ENCODE peak calls at places on chromosomes 7 and 10, in ten cellular contexts. B, Z, C, X, H, L, N, J, E and V are unnamed samples.

GRCh38 chr7:130432886-130433285 is 7.9 kb downstream of the CEP41 start:
- DNase-seq in E (no peak), Z (no peak), C (peak; percentile 48), H (peak; percentile 63), L (peak; percentile 54), B (peak; percentile 64), N (peak; percentile 29), J (no peak), X (no peak), V (peak; percentile 24)

GRCh38 chr10:373516-374309 is 238.5 kb downstream of the ZMYND11 start:
- DNase-seq in L (peak; percentile 64), C (peak; percentile 41), J (no peak), N (peak; percentile 63), E (no peak), X (no peak), Z (no peak), B (peak; percentile 94), H (peak; percentile 31), V (peak; percentile 4)

GRCh38 chr10:7054915-7055314 is 355.9 kb downstream of the SFMBT2 start:
- DNase-seq in N (peak; percentile 24), B (no peak), L (peak; percentile 36), H (no peak), C (peak; percentile 55), X (peak; percentile 48), E (no peak), Z (peak; percentile 74), J (peak; percentile 10), V (peak; percentile 35)

GRCh38 chr7:23491502-23491901 is 21.2 kb upstream of the IGF2BP3 start:
- DNase-seq in E (no peak), L (no peak), N (no peak), B (no peak), J (no peak), X (no peak), C (no peak), Z (no peak), H (peak; percentile 26), V (no peak)

GRCh38 chr7:83096065-83096580 is 66.6 kb downstream of the PCLO start:
- DNase-seq in J (no peak), H (no peak), X (no peak), E (no peak), Z (no peak), B (peak; percentile 12), L (no peak), N (no peak), C (no peak), V (no peak)

GRCh38 chr10:63430091-63430998 is 35.4 kb downstream of the JMJD1C start:
- DNase-seq in C (peak; percentile 71), N (peak; percentile 74), H (peak; percentile 83), L (peak; percentile 78), Z (no peak), J (peak; percentile 3), B (peak; percentile 79), X (no peak), E (peak; percentile 15), V (peak; percentile 83)

GRCh38 chr7:140640727-140641531 is at the start of gene DENND2A:
- DNase-seq in L (peak; percentile 72), B (peak; percentile 44), E (no peak), N (peak; percentile 76), C (peak; percentile 75), X (no peak), J (no peak), Z (peak; percentile 90), H (peak; percentile 20), V (peak; percentile 48)

GRCh38 chr7:35411331-35411730 is 157.4 kb upstream of the TBX20 start:
- DNase-seq in Z (no peak), N (no peak), H (no peak), L (no peak), B (no peak), J (no peak), E (no peak), C (no peak), X (no peak), V (no peak)

GRCh38 chr7:114959931-114960330 is 38.0 kb downstream of the MDFIC start:
- DNase-seq in J (no peak), X (no peak), N (peak; percentile 52), C (peak; percentile 28), H (no peak), E (no peak), B (peak; percentile 42), L (no peak), Z (no peak), V (no peak)

GRCh38 chr10:58588673-58589265 is 76.1 kb downstream of the BICC1 start:
- DNase-seq in Z (peak; percentile 36), J (no peak), B (no peak), E (no peak), C (no peak), H (no peak), X (no peak), N (no peak), L (no peak), V (peak; percentile 58)

GRCh38 chr10:77229704-77230103 is 407.9 kb downstream of the KCNMA1 start:
- DNase-seq in J (no peak), H (no peak), E (no peak), X (no peak), L (peak; percentile 17), C (no peak), Z (no peak), N (peak; percentile 59), B (no peak), V (peak; percentile 59)

GRCh38 chr10:23055424-23056191 is 39.8 kb upstream of the MSRB2 start:
- DNase-seq in B (no peak), L (no peak), N (no peak), C (no peak), H (no peak), X (no peak), J (no peak), E (no peak), Z (peak; percentile 63), V (no peak)
- H3K4me3 ChIP-seq in B (no peak overlapping the region), L (no peak overlapping the region), N (no peak overlapping the region), C (no peak overlapping the region), H (no peak overlapping the region), X (no peak overlapping the region), J (no peak overlapping the region), E (no peak overlapping the region), Z (no peak overlapping the region), V (no peak overlapping the region)

DNA sequence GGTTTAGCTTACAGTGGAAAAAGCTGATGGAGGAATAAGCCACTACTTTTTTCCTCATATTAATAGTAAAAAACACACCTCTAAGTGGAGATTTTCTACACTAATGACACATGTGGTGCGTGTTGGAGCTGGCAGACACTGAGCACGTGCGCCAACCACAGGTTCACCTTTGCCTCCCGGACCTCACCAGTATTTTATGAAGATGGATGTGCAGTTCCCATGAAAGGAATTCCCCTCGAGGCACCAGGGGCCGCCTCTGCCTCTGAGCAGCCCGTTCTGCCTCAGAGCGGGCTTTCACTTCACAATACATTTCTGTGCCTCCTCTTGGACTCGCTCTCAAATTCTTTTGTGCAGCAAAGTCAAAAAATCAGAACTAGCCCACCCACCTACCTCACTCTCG is 477.5 kb upstream of the ADARB2 start:
- DNase-seq in H (no peak), N (no peak), Z (no peak), B (peak; percentile 18), X (no peak), C (no peak), L (no peak), E (peak; percentile 17), J (no peak), V (no peak)
- H3K4me2 ChIP-seq in H (no peak overlapping the region), N (no peak overlapping the region), Z (no peak overlapping the region), B (peak overlapping the region; percentile 54), X (no peak overlapping the region), C (no peak overlapping the region), L (no peak overlapping the region), E (peak overlapping the region; percentile 65), J (no peak overlapping the region), V (no peak overlapping the region)

DNA sequence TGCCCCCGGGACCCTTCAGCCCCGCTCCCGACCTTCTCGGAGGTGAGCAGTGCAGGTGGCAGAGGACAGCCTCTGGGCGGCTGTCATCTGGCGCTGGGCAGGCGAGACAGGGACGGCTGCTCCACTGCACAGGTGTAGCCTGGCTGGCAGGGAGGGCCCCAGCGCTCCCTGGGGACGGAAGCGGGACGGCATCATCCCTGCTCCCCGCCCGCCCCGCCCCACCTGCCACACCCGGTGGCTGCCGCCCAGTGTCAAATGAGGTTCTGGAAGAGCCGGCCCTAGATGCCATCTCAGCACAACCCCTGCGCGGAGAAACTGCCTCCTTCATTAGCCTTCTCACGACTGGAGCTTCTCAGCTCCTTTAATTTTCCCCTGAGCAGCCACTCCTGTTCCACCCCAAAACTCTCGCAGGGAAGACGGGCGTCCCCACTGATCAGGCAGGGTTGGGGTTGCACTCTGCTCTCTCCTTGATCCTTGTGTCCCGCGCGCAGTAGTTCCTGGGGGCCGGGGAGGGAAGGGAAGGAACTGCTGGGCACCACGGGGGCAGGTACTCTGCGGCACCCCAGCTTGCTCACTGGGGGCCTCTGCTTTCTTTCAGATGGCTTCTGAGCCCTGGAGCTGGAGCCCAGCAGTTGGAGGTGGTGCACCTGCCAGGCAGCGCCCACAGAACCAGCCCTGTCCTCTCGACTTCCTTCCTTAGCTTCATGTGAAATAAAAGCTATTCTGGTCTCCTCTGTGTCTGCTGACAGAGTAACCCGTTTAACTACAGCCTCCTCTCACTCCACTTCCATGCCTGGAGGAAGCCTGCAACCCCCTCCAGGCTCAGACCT is 12.0 kb downstream of the PLAC9 start:
- DNase-seq in Z (no peak), C (no peak), N (no peak), L (peak; percentile 35), E (no peak), X (peak; percentile 37), B (no peak), J (peak; percentile 15), H (no peak), V (peak; percentile 97)
- H3K4me3 ChIP-seq in Z (no peak overlapping the region), C (no peak overlapping the region), N (no peak overlapping the region), L (no peak overlapping the region), E (no peak overlapping the region), X (peak overlapping the region; percentile 33), B (no peak overlapping the region), J (peak overlapping the region; percentile 39), H (no peak overlapping the region), V (peak overlapping the region; percentile 64)

GRCh38 chr7:28045592-28045991 is 135.0 kb downstream of the JAZF1 start:
- DNase-seq in B (no peak), E (no peak), L (no peak), X (no peak), Z (no peak), N (no peak), J (no peak), H (no peak), C (no peak), V (no peak)

GRCh38 chr7:28044825-28045224 is 135.8 kb downstream of the JAZF1 start:
- DNase-seq in H (no peak), B (no peak), L (no peak), X (no peak), E (no peak), Z (peak; percentile 69), N (no peak), C (no peak), J (no peak), V (no peak)

GRCh38 chr7:28052933-28053332 is 127.7 kb downstream of the JAZF1 start:
- DNase-seq in J (no peak), C (peak; percentile 76), E (no peak), L (peak; percentile 74), B (peak; percentile 67), N (peak; percentile 82), Z (no peak), X (no peak), H (peak; percentile 82), V (no peak)

GRCh38 chr7:28046035-28046434 is 134.6 kb downstream of the JAZF1 start:
- DNase-seq in L (no peak), E (no peak), N (no peak), J (no peak), X (no peak), H (no peak), B (no peak), C (no peak), Z (no peak), V (no peak)

DNA sequence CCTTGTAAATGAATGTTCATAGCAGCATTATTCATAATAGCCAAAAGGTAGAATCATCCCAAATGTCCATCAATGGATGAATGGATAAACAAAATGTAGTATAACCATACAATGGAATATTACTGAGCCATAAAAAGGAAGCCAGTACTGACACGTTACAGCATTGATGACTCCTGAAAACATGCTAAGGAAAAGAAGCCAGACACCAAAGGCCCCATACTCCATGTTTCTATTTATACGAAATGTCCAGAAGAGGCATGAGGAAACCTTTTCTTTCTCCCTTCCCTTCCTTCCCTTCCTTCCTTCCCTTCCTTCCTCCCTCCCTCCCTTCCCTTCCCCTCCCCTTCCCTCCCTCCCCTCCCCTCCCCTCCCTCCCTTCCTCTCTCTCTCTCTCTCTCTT is 131.9 kb downstream of the JAZF1 start:
- DNase-seq in N (no peak), C (no peak), J (no peak), H (no peak), Z (no peak), B (no peak), X (no peak), L (no peak), E (no peak), V (no peak)
- H3K4me2 ChIP-seq in N (no peak overlapping the region), C (no peak overlapping the region), J (no peak overlapping the region), H (no peak overlapping the region), Z (no peak overlapping the region), B (no peak overlapping the region), X (no peak overlapping the region), L (no peak overlapping the region), E (no peak overlapping the region), V (no peak overlapping the region)